ENCODE peak calls at places on chromosomes 4 and X, in five cellular contexts. One of them, this sample, is unnamed. For H3K36me3, the result is how much of the 10 kb centered on the place peaks cover.

GRCh38 chr4:126939401-126939800 is 693.4 kb upstream of the INTU start:
- DNase-seq in lower lobe of right lung: no peak
- DNase-seq in astrocyte: peak
- DNase-seq in GM23248: peak
- DNase-seq in thoracic aorta: no peak
- DNase-seq in this sample: peak

GRCh38 chr4:120630432-120630831 is 292.1 kb downstream of the PRDM5 start:
- DNase-seq in lower lobe of right lung: no peak
- DNase-seq in astrocyte: no peak
- DNase-seq in GM23248: peak
- DNase-seq in thoracic aorta: no peak
- DNase-seq in this sample: no peak

GRCh38 chrX:13688772-13689518 is at the start of gene RAB9A:
- DNase-seq in lower lobe of right lung: peak
- DNase-seq in astrocyte: peak
- DNase-seq in GM23248: peak
- DNase-seq in thoracic aorta: peak
- DNase-seq in this sample: peak

GRCh38 chr4:61514991-61515390 is 314.9 kb downstream of the ADGRL3 start:
- DNase-seq in lower lobe of right lung: no peak
- DNase-seq in astrocyte: no peak
- DNase-seq in GM23248: no peak
- DNase-seq in thoracic aorta: no peak
- DNase-seq in this sample: no peak

GRCh38 chrX:137565921-137566745 is at the start of gene ZIC3:
- DNase-seq in lower lobe of right lung: peak
- DNase-seq in astrocyte: peak
- DNase-seq in GM23248: peak
- DNase-seq in thoracic aorta: no peak
- DNase-seq in this sample: peak

GRCh38 chr4:153260152-153260551 is 55.9 kb downstream of the TRIM2 start:
- DNase-seq in lower lobe of right lung: no peak
- DNase-seq in astrocyte: no peak
- DNase-seq in GM23248: peak
- DNase-seq in thoracic aorta: no peak
- DNase-seq in this sample: no peak

GRCh38 chrX:140432328-140433025 is 72.4 kb downstream of the SOX3 start:
- DNase-seq in lower lobe of right lung: no peak
- DNase-seq in astrocyte: peak
- DNase-seq in GM23248: peak
- DNase-seq in thoracic aorta: no peak
- DNase-seq in this sample: peak

GRCh38 chr4:77344784-77345183 is 187.8 kb downstream of the CCNG2 start:
- DNase-seq in lower lobe of right lung: no peak
- DNase-seq in astrocyte: no peak
- DNase-seq in GM23248: no peak
- DNase-seq in thoracic aorta: no peak
- DNase-seq in this sample: no peak

GRCh38 chrX:7889680-7890079 is 37.5 kb downstream of the PNPLA4 start:
- DNase-seq in lower lobe of right lung: no peak
- DNase-seq in astrocyte: no peak
- DNase-seq in GM23248: peak
- DNase-seq in thoracic aorta: no peak
- DNase-seq in this sample: peak

GRCh38 chr4:78166582-78166981 is 109.5 kb downstream of the FRAS1 start:
- DNase-seq in lower lobe of right lung: no peak
- DNase-seq in astrocyte: peak
- DNase-seq in GM23248: peak
- DNase-seq in thoracic aorta: no peak
- DNase-seq in this sample: no peak

GRCh38 chr4:159191989-159192388 is 89.1 kb downstream of the RAPGEF2 start:
- DNase-seq in lower lobe of right lung: no peak
- DNase-seq in astrocyte: peak
- DNase-seq in GM23248: peak
- DNase-seq in thoracic aorta: no peak
- DNase-seq in this sample: peak

GRCh38 chr4:727576-727975 is 21.9 kb downstream of the PCGF3 start:
- DNase-seq in lower lobe of right lung: no peak
- DNase-seq in astrocyte: no peak
- DNase-seq in GM23248: no peak
- DNase-seq in thoracic aorta: no peak
- DNase-seq in this sample: no peak

GRCh38 chrX:103730746-103731508 is 20.2 kb downstream of the TMEM31 start:
- DNase-seq in lower lobe of right lung: no peak
- DNase-seq in astrocyte: peak
- DNase-seq in GM23248: peak
- DNase-seq in thoracic aorta: no peak
- DNase-seq in this sample: peak

GRCh38 chr4:53734182-53734581 is 142.9 kb upstream of the LNX1 start:
- DNase-seq in lower lobe of right lung: no peak
- DNase-seq in astrocyte: no peak
- DNase-seq in GM23248: no peak
- DNase-seq in thoracic aorta: no peak
- DNase-seq in this sample: no peak

GRCh38 chr4:153488719-153489384 is 22.7 kb downstream of the TMEM131L start:
- DNase-seq in lower lobe of right lung: peak
- DNase-seq in astrocyte: no peak
- DNase-seq in GM23248: peak
- DNase-seq in thoracic aorta: no peak
- DNase-seq in this sample: no peak

GRCh38 chr4:128635141-128635911 is 174.2 kb upstream of the JADE1 start:
- DNase-seq in lower lobe of right lung: peak
- DNase-seq in astrocyte: peak
- DNase-seq in GM23248: no peak
- DNase-seq in thoracic aorta: no peak
- DNase-seq in this sample: no peak

GRCh38 chr4:73197220-73197619 is 61.4 kb downstream of the ANKRD17 start:
- DNase-seq in lower lobe of right lung: no peak
- DNase-seq in astrocyte: no peak
- DNase-seq in GM23248: peak
- DNase-seq in thoracic aorta: no peak
- DNase-seq in this sample: no peak

GRCh38 chrX:134173541-134174272 is 63.3 kb upstream of the CCDC160 start:
- DNase-seq in lower lobe of right lung: no peak
- DNase-seq in astrocyte: no peak
- DNase-seq in GM23248: no peak
- DNase-seq in thoracic aorta: no peak
- DNase-seq in this sample: no peak

GRCh38 chrX:28586291-28586690 is 955 bp upstream of the IL1RAPL1 start:
- DNase-seq in lower lobe of right lung: no peak
- DNase-seq in astrocyte: peak
- DNase-seq in GM23248: no peak
- DNase-seq in thoracic aorta: no peak
- DNase-seq in this sample: no peak

GRCh38 chr4:30718021-30718888 is 1.9 kb upstream of the PCDH7 start:
- DNase-seq in lower lobe of right lung: no peak
- DNase-seq in astrocyte: peak
- DNase-seq in GM23248: peak
- DNase-seq in thoracic aorta: no peak
- DNase-seq in this sample: peak

GRCh38 chr4:183326853-183327252 is 4.6 kb upstream of the CLDN24 start:
- DNase-seq in lower lobe of right lung: no peak
- DNase-seq in astrocyte: no peak
- DNase-seq in GM23248: peak
- DNase-seq in thoracic aorta: no peak
- DNase-seq in this sample: no peak

DNA sequence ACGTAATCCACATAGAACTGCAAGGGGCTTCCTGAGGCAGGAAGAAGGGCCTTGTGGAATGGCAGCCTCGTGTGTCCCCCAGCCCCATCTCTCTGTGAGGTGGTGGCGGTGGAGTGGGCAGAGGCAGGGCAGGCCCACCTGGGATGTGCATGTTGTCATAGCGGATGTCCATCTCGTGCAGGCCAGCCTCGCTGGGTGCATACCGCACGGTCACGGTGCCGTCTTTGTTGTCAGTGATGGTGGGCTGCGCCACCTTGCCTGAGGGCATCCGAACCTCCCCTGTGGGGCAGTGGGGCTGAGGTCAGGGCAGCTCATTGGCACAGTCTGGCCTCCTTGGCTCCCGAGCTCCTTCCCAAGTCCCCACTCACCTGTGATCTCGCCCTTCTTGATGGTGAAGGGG is 20.4 kb downstream of the FLNA start:
- DNase-seq in lower lobe of right lung: no peak
- DNase-seq in astrocyte: no peak
- DNase-seq in GM23248: no peak
- DNase-seq in thoracic aorta: no peak
- DNase-seq in this sample: no peak
- H3K36me3 ChIP-seq in lower lobe of right lung: half or more
- H3K36me3 ChIP-seq in astrocyte: under half
- H3K36me3 ChIP-seq in GM23248: under half
- H3K36me3 ChIP-seq in thoracic aorta: half or more
- H3K36me3 ChIP-seq in this sample: half or more

GRCh38 chr4:62709618-62710252 is 1509.6 kb downstream of the ADGRL3 start:
- DNase-seq in lower lobe of right lung: no peak
- DNase-seq in astrocyte: peak
- DNase-seq in GM23248: peak
- DNase-seq in thoracic aorta: no peak
- DNase-seq in this sample: no peak
- H3K4me3 ChIP-seq in lower lobe of right lung: no peak
- H3K4me3 ChIP-seq in astrocyte: peak
- H3K4me3 ChIP-seq in GM23248: no peak
- H3K4me3 ChIP-seq in thoracic aorta: peak
- H3K4me3 ChIP-seq in this sample: no peak

GRCh38 chr4:93289241-93289640 is 539.3 kb upstream of the ATOH1 start:
- DNase-seq in lower lobe of right lung: no peak
- DNase-seq in astrocyte: no peak
- DNase-seq in GM23248: no peak
- DNase-seq in thoracic aorta: no peak
- DNase-seq in this sample: no peak
- H3K36me3 ChIP-seq in lower lobe of right lung: under half
- H3K36me3 ChIP-seq in astrocyte: under half
- H3K36me3 ChIP-seq in GM23248: under half
- H3K36me3 ChIP-seq in thoracic aorta: under half
- H3K36me3 ChIP-seq in this sample: under half

GRCh38 chrX:49284212-49284611 is 14.6 kb downstream of the PPP1R3F start:
- DNase-seq in lower lobe of right lung: no peak
- DNase-seq in astrocyte: no peak
- DNase-seq in GM23248: no peak
- DNase-seq in thoracic aorta: no peak
- DNase-seq in this sample: no peak

GRCh38 chrX:49286136-49286535 is 16.5 kb downstream of the PPP1R3F start:
- DNase-seq in lower lobe of right lung: no peak
- DNase-seq in astrocyte: no peak
- DNase-seq in GM23248: no peak
- DNase-seq in thoracic aorta: no peak
- DNase-seq in this sample: no peak

GRCh38 chrX:49290215-49290614 is 13.2 kb upstream of the GAGE10 start:
- DNase-seq in lower lobe of right lung: no peak
- DNase-seq in astrocyte: no peak
- DNase-seq in GM23248: no peak
- DNase-seq in thoracic aorta: no peak
- DNase-seq in this sample: no peak

GRCh38 chrX:49286581-49286980 is 16.9 kb upstream of the GAGE10 start:
- DNase-seq in lower lobe of right lung: no peak
- DNase-seq in astrocyte: no peak
- DNase-seq in GM23248: no peak
- DNase-seq in thoracic aorta: no peak
- DNase-seq in this sample: no peak

GRCh38 chrX:49287665-49288064 is 15.8 kb upstream of the GAGE10 start:
- DNase-seq in lower lobe of right lung: no peak
- DNase-seq in astrocyte: no peak
- DNase-seq in GM23248: no peak
- DNase-seq in thoracic aorta: no peak
- DNase-seq in this sample: no peak
- H3K4me3 ChIP-seq in lower lobe of right lung: no peak
- H3K4me3 ChIP-seq in astrocyte: no peak
- H3K4me3 ChIP-seq in GM23248: no peak
- H3K4me3 ChIP-seq in thoracic aorta: no peak
- H3K4me3 ChIP-seq in this sample: no peak

DNA sequence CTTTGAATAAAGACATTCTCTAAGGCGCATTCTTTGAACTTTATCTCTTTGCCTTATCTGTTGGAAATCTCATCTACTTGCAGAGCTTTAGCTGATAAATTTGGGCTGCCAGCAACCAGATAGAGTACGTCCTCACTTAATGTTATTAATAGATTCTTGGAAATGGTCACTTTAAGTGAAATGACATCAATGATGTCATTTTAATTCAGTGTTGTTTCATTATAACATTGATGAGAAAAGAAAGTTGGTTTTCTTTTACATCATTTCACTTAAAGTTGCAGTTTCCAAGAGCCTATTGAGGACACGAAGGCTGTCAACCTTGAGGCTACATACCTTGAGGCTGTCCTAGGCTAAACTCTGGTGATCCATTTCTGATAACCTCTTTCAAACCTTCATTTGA is 9.3 kb downstream of the TMEM165 start:
- DNase-seq in lower lobe of right lung: no peak
- DNase-seq in astrocyte: no peak
- DNase-seq in GM23248: no peak
- DNase-seq in thoracic aorta: no peak
- DNase-seq in this sample: no peak
- H3K36me3 ChIP-seq in lower lobe of right lung: half or more
- H3K36me3 ChIP-seq in astrocyte: under half
- H3K36me3 ChIP-seq in GM23248: under half
- H3K36me3 ChIP-seq in thoracic aorta: under half
- H3K36me3 ChIP-seq in this sample: half or more

DNA sequence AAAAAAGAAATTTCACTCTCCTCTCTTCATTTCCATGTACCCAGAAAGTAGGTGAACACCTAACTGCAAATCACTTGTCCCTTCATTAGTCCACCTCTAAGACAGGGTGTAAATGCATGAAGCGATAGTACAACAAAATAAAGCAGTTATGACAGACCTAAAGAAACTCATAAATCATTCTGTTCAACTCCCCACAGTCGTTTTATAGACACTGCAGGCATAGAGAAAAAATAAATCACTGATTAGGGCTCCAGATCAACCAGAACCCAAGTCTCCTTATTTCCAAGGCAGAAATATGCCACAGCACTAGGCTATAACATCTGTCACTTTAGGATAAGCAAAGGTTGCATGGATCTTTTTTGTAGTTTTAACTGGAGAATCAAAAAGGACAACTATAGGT is 3.0 kb downstream of the RASGEF1B start:
- DNase-seq in lower lobe of right lung: no peak
- DNase-seq in astrocyte: no peak
- DNase-seq in GM23248: no peak
- DNase-seq in thoracic aorta: no peak
- DNase-seq in this sample: no peak
- H3K4me3 ChIP-seq in lower lobe of right lung: peak
- H3K4me3 ChIP-seq in astrocyte: no peak
- H3K4me3 ChIP-seq in GM23248: no peak
- H3K4me3 ChIP-seq in thoracic aorta: no peak
- H3K4me3 ChIP-seq in this sample: no peak

GRCh38 chrX:153603131-153603656 is 4.3 kb upstream of the CCNQ start:
- DNase-seq in lower lobe of right lung: no peak
- DNase-seq in astrocyte: no peak
- DNase-seq in GM23248: no peak
- DNase-seq in thoracic aorta: no peak
- DNase-seq in this sample: no peak
- H3K36me3 ChIP-seq in lower lobe of right lung: under half
- H3K36me3 ChIP-seq in astrocyte: under half
- H3K36me3 ChIP-seq in GM23248: under half
- H3K36me3 ChIP-seq in thoracic aorta: under half
- H3K36me3 ChIP-seq in this sample: under half

This sample was measured in MG63.